ENCODE peak calls at places on chromosomes 12 and 14, in eight cellular contexts. S, L, A, H, W, U, C and G are unnamed samples.

GRCh38 chr14:23805761-23806160 is 147.8 kb upstream of the DHRS4 start:
- DNase-seq in S (no peak), L (no peak), A (no peak), H (no peak), W (no peak), U (no peak), C (no peak), G (no peak)

GRCh38 chr12:27779416-27779815 is 617 bp upstream of the KLHL42 start:
- DNase-seq in S (no peak), L (no peak), A (peak), H (no peak), W (peak), U (peak), C (no peak), G (peak)

GRCh38 chr12:121799842-121800693 is 3.7 kb upstream of the SETD1B start:
- DNase-seq in S (peak), L (peak), A (peak), H (peak), W (peak), U (peak), C (peak), G (peak)

GRCh38 chr12:53961025-53961761 is 6.5 kb downstream of the HOXC12 start:
- DNase-seq in S (no peak), L (peak), A (no peak), H (no peak), W (no peak), U (no peak), C (no peak), G (no peak)

GRCh38 chr14:88323520-88324199 is 591 bp upstream of the KCNK10 start:
- DNase-seq in S (no peak), L (no peak), A (no peak), H (no peak), W (no peak), U (no peak), C (no peak), G (peak)

GRCh38 chr14:34678306-34678705 is 36.1 kb downstream of the CFL2 start:
- DNase-seq in S (no peak), L (no peak), A (no peak), H (no peak), W (no peak), U (no peak), C (no peak), G (no peak)

GRCh38 chr12:16348435-16349131 is 1.1 kb downstream of the MGST1 start:
- DNase-seq in S (no peak), L (peak), A (no peak), H (no peak), W (no peak), U (no peak), C (no peak), G (peak)

GRCh38 chr12:78829690-78830089 is 34.9 kb upstream of the SYT1 start:
- DNase-seq in S (no peak), L (no peak), A (no peak), H (no peak), W (no peak), U (no peak), C (no peak), G (no peak)

GRCh38 chr14:77988966-77989365 is 181.2 kb upstream of the NRXN3 start:
- DNase-seq in S (no peak), L (peak), A (no peak), H (no peak), W (no peak), U (no peak), C (peak), G (peak)

GRCh38 chr12:32686340-32686739 is 7.2 kb downstream of the DNM1L start:
- DNase-seq in S (no peak), L (no peak), A (no peak), H (no peak), W (no peak), U (no peak), C (no peak), G (no peak)

GRCh38 chr12:94987806-94988205 is 15.7 kb downstream of the NDUFA12 start:
- DNase-seq in S (no peak), L (no peak), A (no peak), H (no peak), W (no peak), U (no peak), C (no peak), G (no peak)

GRCh38 chr12:96104566-96104965 is 69.2 kb upstream of the LTA4H start:
- DNase-seq in S (no peak), L (no peak), A (no peak), H (no peak), W (no peak), U (no peak), C (no peak), G (no peak)

GRCh38 chr12:95142752-95143151 is 69.3 kb upstream of the NR2C1 start:
- DNase-seq in S (no peak), L (no peak), A (no peak), H (no peak), W (no peak), U (no peak), C (no peak), G (no peak)

GRCh38 chr12:47188576-47189441 is 109.0 kb upstream of the AMIGO2 start:
- DNase-seq in S (no peak), L (no peak), A (no peak), H (no peak), W (no peak), U (peak), C (no peak), G (peak)

GRCh38 chr12:116053479-116054195 is 223.9 kb downstream of the MED13L start:
- DNase-seq in S (no peak), L (peak), A (no peak), H (peak), W (peak), U (peak), C (no peak), G (no peak)

GRCh38 chr14:23061995-23062394 is 4.7 kb upstream of the CDH24 start:
- DNase-seq in S (no peak), L (no peak), A (peak), H (peak), W (peak), U (peak), C (peak), G (no peak)

GRCh38 chr14:94536836-94537235 is 24.4 kb upstream of the SERPINA4 start:
- DNase-seq in S (no peak), L (peak), A (no peak), H (peak), W (no peak), U (no peak), C (no peak), G (no peak)

GRCh38 chr14:99758121-99758871 is 34.9 kb upstream of the EML1 start:
- DNase-seq in S (no peak), L (no peak), A (no peak), H (no peak), W (no peak), U (peak), C (peak), G (no peak)

GRCh38 chr12:76636141-76636692 is 76.6 kb upstream of the OSBPL8 start:
- DNase-seq in S (no peak), L (peak), A (no peak), H (no peak), W (no peak), U (no peak), C (no peak), G (peak)

GRCh38 chr12:26701604-26702215 is 131.3 kb downstream of the ITPR2 start:
- DNase-seq in S (no peak), L (peak), A (peak), H (no peak), W (no peak), U (no peak), C (no peak), G (peak)

GRCh38 chr12:50024804-50025186 is 499 bp downstream of the RACGAP1 start:
- DNase-seq in S (no peak), L (peak), A (no peak), H (no peak), W (no peak), U (no peak), C (no peak), G (peak)

GRCh38 chr14:78836777-78837176 is 666.6 kb downstream of the NRXN3 start:
- DNase-seq in S (no peak), L (peak), A (peak), H (no peak), W (peak), U (peak), C (peak), G (peak)

GRCh38 chr12:50061946-50062725 is 4.7 kb downstream of the ASIC1 start:
- DNase-seq in S (no peak), L (no peak), A (no peak), H (no peak), W (no peak), U (no peak), C (no peak), G (no peak)

GRCh38 chr14:38357557-38357956 is 101.7 kb upstream of the CLEC14A start:
- DNase-seq in S (no peak), L (no peak), A (no peak), H (no peak), W (no peak), U (no peak), C (peak), G (no peak)

GRCh38 chr12:30613119-30613830 is 82.4 kb downstream of the IPO8 start:
- DNase-seq in S (no peak), L (no peak), A (no peak), H (no peak), W (no peak), U (no peak), C (no peak), G (no peak)

GRCh38 chr12:113781415-113782198 is 184.5 kb downstream of the RBM19 start:
- DNase-seq in S (no peak), L (no peak), A (no peak), H (no peak), W (no peak), U (no peak), C (no peak), G (no peak)

GRCh38 chr12:66979270-66979669 is 289.9 kb upstream of the CAND1 start:
- DNase-seq in S (no peak), L (no peak), A (no peak), H (no peak), W (no peak), U (no peak), C (no peak), G (no peak)

GRCh38 chr12:6950401-6950801 is 755 bp upstream of the PTPN6 start:
- DNase-seq in S (no peak), L (no peak), A (no peak), H (no peak), W (no peak), U (no peak), C (no peak), G (no peak)

GRCh38 chr14:36942522-36943245 is 229.7 kb downstream of the SLC25A21 start:
- DNase-seq in S (no peak), L (peak), A (no peak), H (no peak), W (no peak), U (no peak), C (no peak), G (no peak)

GRCh38 chr14:23432946-23433345 is 2.5 kb downstream of the MYH7 start:
- DNase-seq in S (peak), L (no peak), A (no peak), H (no peak), W (no peak), U (no peak), C (no peak), G (no peak)

GRCh38 chr14:56902413-56902812 is 92.1 kb upstream of the OTX2 start:
- DNase-seq in S (no peak), L (no peak), A (no peak), H (no peak), W (no peak), U (no peak), C (no peak), G (no peak)

GRCh38 chr12:93780115-93780641 is 103.0 kb downstream of the CRADD start:
- DNase-seq in S (no peak), L (no peak), A (no peak), H (no peak), W (no peak), U (no peak), C (no peak), G (no peak)

GRCh38 chr14:54002653-54003052 is 46.0 kb upstream of the BMP4 start:
- DNase-seq in S (no peak), L (no peak), A (no peak), H (no peak), W (no peak), U (no peak), C (no peak), G (no peak)

GRCh38 chr12:120610560-120610959 is 29.4 kb upstream of the POP5 start:
- DNase-seq in S (no peak), L (no peak), A (no peak), H (no peak), W (no peak), U (no peak), C (no peak), G (no peak)

GRCh38 chr12:28933864-28934527 is 215.1 kb upstream of the FAR2 start:
- DNase-seq in S (no peak), L (no peak), A (no peak), H (no peak), W (no peak), U (no peak), C (no peak), G (no peak)

GRCh38 chr12:77189463-77189862 is 124.1 kb upstream of the E2F7 start:
- DNase-seq in S (no peak), L (no peak), A (no peak), H (no peak), W (no peak), U (no peak), C (no peak), G (no peak)

DNA sequence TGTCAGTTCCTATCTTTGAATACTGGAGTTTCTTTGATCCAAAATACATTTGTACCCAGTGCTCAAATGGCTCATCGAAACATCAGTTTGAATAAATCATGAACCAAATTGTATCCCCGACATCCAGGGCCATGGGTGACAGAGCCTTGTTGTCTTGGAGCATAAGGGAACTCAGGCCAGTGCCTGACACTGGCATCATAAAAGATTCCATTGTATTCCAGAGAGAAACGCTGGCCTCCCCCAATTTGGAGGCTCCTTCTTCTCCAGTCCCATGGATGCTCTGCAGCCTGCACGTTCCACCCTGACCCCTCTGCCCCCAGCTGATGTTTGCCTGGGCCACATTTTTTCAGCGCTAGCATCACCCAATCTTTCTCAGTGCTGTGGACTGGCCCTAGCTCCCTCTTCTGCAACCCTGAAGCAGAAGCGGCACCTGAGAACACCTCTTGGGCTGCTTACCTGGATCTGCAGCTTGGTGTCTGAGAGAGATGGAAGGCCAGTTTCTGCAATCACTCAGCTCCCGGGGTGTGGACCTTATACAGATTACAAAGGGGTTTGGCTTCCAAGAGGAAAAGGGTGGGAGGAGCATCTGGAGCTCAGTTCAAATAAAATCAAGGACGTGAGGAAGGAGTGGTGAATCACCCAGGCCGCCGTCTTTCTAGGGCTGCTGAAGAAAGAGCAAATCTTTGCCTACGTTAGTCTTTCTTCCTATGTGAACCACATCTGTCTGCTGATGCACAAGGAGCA is at the start of gene RNASE1:
- DNase-seq in S (no peak), L (peak), A (peak), H (peak), W (peak), U (peak), C (no peak), G (peak)
- TF ChIP-seq POLR2A in S (no peak), L (no peak), A (no peak), H (peak), W (peak), U (no peak), C (no peak), G (no peak)

DNA sequence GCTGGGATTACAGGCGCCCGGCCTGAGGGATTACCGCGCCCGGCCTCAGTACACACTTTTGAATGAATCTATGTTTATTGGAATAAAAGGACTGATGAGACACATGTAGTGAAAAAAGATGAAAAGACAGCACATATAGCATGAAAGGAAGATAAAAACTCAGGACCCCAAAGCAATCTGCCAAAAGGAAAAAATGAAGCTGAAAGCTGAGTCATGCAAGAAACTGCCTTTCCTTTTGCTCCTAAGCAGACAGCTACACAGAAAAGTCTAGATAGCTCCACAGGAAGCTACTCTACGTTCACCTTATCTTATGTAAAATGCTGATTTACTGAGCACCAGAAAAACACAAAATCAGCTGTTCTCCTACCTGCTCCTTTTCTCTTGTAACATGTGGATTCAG is 128.3 kb downstream of the NTF3 start:
- DNase-seq in S (no peak), L (no peak), A (no peak), H (no peak), W (no peak), U (no peak), C (no peak), G (no peak)
- TF ChIP-seq POLR2A in S (no peak), L (no peak), A (no peak), H (no peak), W (no peak), U (no peak), C (no peak), G (no peak)

GRCh38 chr14:92122351-92122677 is 545 bp downstream of the CPSF2 start:
- DNase-seq in S (no peak), L (peak), A (peak), H (no peak), W (peak), U (no peak), C (peak), G (peak)

GRCh38 chr14:92121207-92121669 is 268 bp downstream of the NDUFB1 start:
- DNase-seq in S (no peak), L (peak), A (no peak), H (peak), W (peak), U (peak), C (peak), G (peak)

GRCh38 chr14:92122761-92123160 is 992 bp downstream of the CPSF2 start:
- DNase-seq in S (no peak), L (no peak), A (no peak), H (no peak), W (no peak), U (no peak), C (no peak), G (peak)

DNA sequence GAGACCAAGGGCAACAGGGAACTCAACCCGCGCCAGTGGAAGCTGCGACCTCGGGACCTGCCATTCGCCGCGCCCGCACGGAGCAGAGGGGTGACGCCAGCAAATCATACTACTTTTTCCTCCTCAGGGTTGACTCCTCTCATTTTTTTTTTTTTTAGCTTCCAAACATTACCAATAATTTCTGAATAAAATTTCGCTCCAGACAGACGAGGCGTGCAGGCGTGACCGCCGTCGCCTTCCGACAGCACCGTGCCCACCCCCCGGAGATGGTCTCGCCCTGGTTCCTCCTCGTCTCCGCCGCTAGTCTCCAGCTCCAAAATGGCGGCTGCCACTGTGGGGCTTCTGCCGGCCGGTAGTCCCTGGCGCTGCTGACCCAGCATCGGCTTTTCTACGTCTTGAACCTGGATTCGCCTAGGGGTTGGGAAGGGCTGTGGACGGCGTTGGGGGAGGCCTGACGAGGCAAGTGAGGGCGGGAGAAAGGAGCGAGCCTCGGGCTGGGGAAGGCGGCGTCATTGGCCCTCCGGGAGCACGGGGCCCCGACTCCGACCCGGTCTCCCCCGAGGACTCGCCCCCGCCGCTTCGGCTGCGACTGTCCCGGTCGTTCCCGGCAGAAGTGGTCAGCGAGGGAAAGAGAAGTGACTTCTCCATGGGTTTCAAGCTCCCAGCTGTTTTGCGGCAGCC is at the start of the genes CPSF2 and NDUFB1:
- DNase-seq in S (peak), L (peak), A (peak), H (peak), W (peak), U (peak), C (peak), G (peak)
- TF ChIP-seq POLR2A in S (peak), L (peak), A (peak), H (no peak), W (peak), U (peak), C (peak), G (peak)

GRCh38 chr14:49687942-49688700 is at the start of gene POLE2:
- DNase-seq in S (peak), L (peak), A (peak), H (peak), W (peak), U (peak), C (peak), G (peak)
- TF ChIP-seq POLR2A in S (no peak), L (peak), A (peak), H (no peak), W (peak), U (no peak), C (peak), G (peak)

GRCh38 chr12:112406519-112407488 is 2.6 kb downstream of the RPL6 start:
- DNase-seq in S (no peak), L (no peak), A (no peak), H (no peak), W (no peak), U (no peak), C (no peak), G (no peak)

GRCh38 chr12:112401054-112401453 is 8.4 kb downstream of the RPL6 start:
- DNase-seq in S (no peak), L (no peak), A (no peak), H (no peak), W (no peak), U (no peak), C (no peak), G (no peak)

GRCh38 chr12:112401903-112402498 is 7.4 kb downstream of the RPL6 start:
- DNase-seq in S (no peak), L (no peak), A (no peak), H (no peak), W (no peak), U (no peak), C (no peak), G (no peak)
- TF ChIP-seq POLR2A in S (no peak), L (no peak), A (no peak), H (no peak), W (no peak), U (no peak), C (no peak), G (no peak)